ENCODE peak calls at places on chromosomes 3 and 15, in four cellular contexts. H, J, K and W are unnamed samples.

GRCh38 chr3:67923796-67924195 is 269.4 kb upstream of the SUCLG2 start:
- DNase-seq in H (no peak), J (no peak), K (no peak), W (no peak)

GRCh38 chr3:30770387-30770786 is 124.1 kb downstream of the GADL1 start:
- DNase-seq in H (peak), K (no peak), J (peak), W (peak)

GRCh38 chr3:132351222-132351806 is 34.1 kb downstream of the ACP3 start:
- DNase-seq in J (no peak), H (no peak), K (no peak), W (no peak)

GRCh38 chr15:43143203-43143941 is 10.0 kb downstream of the TMEM62 start:
- DNase-seq in H (peak), K (peak), J (no peak), W (no peak)

GRCh38 chr15:93477188-93477587 is 388.2 kb upstream of the RGMA start:
- DNase-seq in H (no peak), J (no peak), K (no peak), W (no peak)

GRCh38 chr15:57485869-57486268 is 105.8 kb upstream of the MYZAP start:
- DNase-seq in K (no peak), H (peak), J (peak), W (peak)

GRCh38 chr15:65405793-65406192 is 17.0 kb downstream of the IGDCC4 start:
- DNase-seq in H (no peak), K (no peak), J (no peak), W (no peak)

GRCh38 chr3:58680896-58681525 is 14.4 kb upstream of the FAM3D start:
- DNase-seq in J (no peak), H (no peak), K (no peak), W (no peak)

GRCh38 chr15:60936186-60936585 is 292.9 kb downstream of the RORA start:
- DNase-seq in H (no peak), J (no peak), K (no peak), W (no peak)

GRCh38 chr3:42796332-42796885 is 7.9 kb downstream of the HIGD1A start:
- DNase-seq in J (no peak), K (no peak), H (no peak), W (no peak)

GRCh38 chr3:120681506-120682038 is 467 bp downstream of the HGD start:
- DNase-seq in K (no peak), H (no peak), J (no peak), W (no peak)
- H3K4me3 ChIP-seq in K (no peak), H (no peak), J (no peak), W (no peak)

GRCh38 chr3:119677641-119677934 is 382 bp upstream of the COX17 start:
- DNase-seq in H (no peak), J (no peak), K (no peak), W (no peak)
- H3K4me3 ChIP-seq in H (peak), J (peak), K (peak), W (peak)

DNA sequence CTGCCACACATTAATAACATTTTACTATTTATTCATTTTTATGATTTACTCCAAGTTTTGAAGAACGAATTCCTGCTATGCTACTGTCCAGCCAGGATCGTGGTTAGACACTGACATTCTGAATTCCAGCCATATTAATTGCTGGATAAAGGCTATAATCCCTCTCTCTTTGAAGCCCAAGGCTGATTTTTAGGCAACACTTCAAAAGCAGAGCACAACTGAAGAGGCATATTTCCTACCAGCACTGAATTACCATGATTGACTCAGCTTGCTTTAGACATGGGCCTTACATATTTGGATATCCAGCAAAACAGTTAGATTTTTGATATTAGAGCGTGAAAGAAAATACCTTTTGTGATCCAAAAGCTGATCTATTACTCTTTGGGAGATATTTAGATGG is 205.0 kb downstream of the ZIC1 start:
- DNase-seq in H (no peak), J (no peak), K (peak), W (no peak)
- H3K4me3 ChIP-seq in H (no peak), J (no peak), K (peak), W (no peak)

GRCh38 chr15:67100808-67101581 is 35.6 kb downstream of the SMAD3 start:
- DNase-seq in H (no peak), K (peak), J (no peak), W (no peak)
- H3K4me3 ChIP-seq in H (no peak), K (peak), J (no peak), W (no peak)

DNA sequence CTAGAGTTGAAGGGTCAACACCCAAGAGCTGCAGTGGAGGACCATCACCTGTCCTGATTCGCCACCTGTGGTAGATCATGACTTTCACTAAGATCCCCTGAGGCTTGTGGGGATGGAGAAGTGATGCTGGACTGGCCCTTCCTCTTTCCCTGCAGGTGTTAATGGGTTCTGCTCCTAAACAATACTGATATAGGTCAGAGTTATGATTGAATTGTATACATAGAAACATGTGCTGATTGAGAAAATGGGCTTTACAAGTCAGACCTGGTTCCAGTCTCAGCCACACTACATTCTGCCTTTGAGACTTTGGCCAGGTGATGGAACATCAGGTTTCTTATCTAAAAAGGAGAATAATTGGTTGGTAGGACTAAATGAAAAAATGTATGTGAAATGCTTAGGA is 418.9 kb upstream of the TPRG1 start:
- DNase-seq in H (no peak), K (peak), J (no peak), W (no peak)
- H3K4me3 ChIP-seq in H (no peak), K (no peak), J (no peak), W (no peak)

DNA sequence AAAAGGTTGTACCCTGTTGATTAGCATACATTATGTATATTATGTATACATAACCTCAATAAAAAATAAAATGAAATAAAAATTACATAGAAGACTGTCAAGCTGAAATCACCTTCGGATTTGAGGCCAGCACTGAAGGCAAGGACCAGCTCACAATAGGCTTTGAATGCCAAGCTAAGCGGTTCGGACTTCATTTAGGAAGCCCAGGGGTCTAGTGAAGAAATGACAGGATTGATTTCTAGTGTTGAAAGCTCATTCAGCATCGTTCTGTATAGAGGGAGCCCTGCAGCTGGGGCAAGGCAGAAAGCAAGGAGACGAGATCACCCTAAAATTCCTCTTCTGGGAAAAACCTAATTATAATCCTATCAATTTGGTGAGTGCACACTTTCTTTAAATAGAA is 44.1 kb upstream of the SSR3 start:
- DNase-seq in K (no peak), J (no peak), H (no peak), W (no peak)
- H3K4me3 ChIP-seq in K (no peak), J (no peak), H (no peak), W (no peak)

DNA sequence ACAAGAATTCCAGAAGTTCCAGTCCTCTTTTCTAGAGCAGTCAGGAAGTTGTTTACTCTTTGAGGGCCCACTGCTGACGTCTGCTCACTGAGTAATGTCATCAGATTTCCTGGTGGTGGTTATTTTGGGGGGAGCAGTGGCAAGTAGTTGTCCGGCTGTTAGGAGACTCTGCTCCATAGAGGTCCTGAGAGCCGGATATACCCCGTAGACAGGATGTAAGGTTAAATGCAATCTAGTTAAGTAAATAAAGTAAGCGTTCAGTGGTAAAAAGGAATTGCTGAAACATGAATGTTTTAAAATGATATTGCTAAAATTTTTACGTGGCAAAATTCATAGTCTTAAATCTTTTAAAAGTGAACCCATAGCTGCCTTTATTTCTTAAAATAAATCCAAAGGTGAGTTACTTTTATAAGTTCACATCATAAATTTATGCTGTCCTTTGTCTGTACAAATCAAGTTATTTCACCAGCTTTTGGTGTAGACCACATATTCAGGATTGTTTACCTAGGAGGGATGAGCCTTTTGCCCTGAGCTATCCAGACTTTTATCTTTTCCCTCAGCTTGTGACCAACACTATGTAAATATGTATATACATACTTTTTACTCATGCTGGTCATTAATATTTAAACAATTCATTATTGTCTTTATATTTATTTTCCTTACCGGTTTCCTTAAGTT is 65.8 kb downstream of the PDE8A start:
- DNase-seq in K (peak), J (peak), H (peak), W (peak)
- H3K4me3 ChIP-seq in K (no peak), J (peak), H (no peak), W (no peak)